ENCODE peak calls at places on chromosomes 4 and X, in six cellular contexts. X is PC-3, G is upper lobe of right lung, P is IMR-90, U is HCT116, C is colonic mucosa. Y is an unnamed sample.

GRCh38 chr4:141179474-141180026 is 41.1 kb upstream of the ZNF330 start:
- DNase-seq in X (no peak), G (no peak), P (no peak), U (no peak), C (no peak), Y (no peak)

GRCh38 chr4:7762376-7763040 is 177.2 kb downstream of the AFAP1 start:
- DNase-seq in X (no peak), G (no peak), P (no peak), U (no peak), C (no peak), Y (no peak)

GRCh38 chr4:23857353-23857752 is 32.5 kb downstream of the PPARGC1A start:
- DNase-seq in X (no peak), G (no peak), P (peak; percentile 47), U (no peak), C (no peak), Y (no peak)

GRCh38 chr4:168844261-168845039 is 165.6 kb downstream of the CBR4 start:
- DNase-seq in X (no peak), G (no peak), P (peak; percentile 91), U (no peak), C (no peak), Y (no peak)

GRCh38 chrX:17803449-17803848 is 57.6 kb downstream of the RAI2 start:
- DNase-seq in X (peak; percentile 42), G (no peak), P (no peak), U (no peak), C (no peak), Y (no peak)

GRCh38 chrX:33211356-33212254 is at the start of gene DMD:
- DNase-seq in X (no peak), G (no peak), P (peak; percentile 84), U (no peak), C (no peak), Y (peak; percentile 28)

GRCh38 chr4:141995051-141995450 is 358.7 kb downstream of the IL15 start:
- DNase-seq in X (no peak), G (no peak), P (no peak), U (no peak), C (no peak), Y (no peak)

GRCh38 chrX:150513564-150513963 is 54.9 kb upstream of the MTM1 start:
- DNase-seq in X (no peak), G (no peak), P (no peak), U (no peak), C (no peak), Y (no peak)

GRCh38 chr4:158930573-158930972 is 161.7 kb downstream of the FNIP2 start:
- DNase-seq in X (peak; percentile 1), G (no peak), P (no peak), U (no peak), C (no peak), Y (no peak)

GRCh38 chr4:77710125-77710524 is 104.5 kb downstream of the CXCL13 start:
- DNase-seq in X (no peak), G (no peak), P (no peak), U (no peak), C (no peak), Y (no peak)

GRCh38 chr4:163164591-163164990 is 2.1 kb downstream of the NAF1 start:
- DNase-seq in X (no peak), G (no peak), P (no peak), U (no peak), C (no peak), Y (no peak)

GRCh38 chr4:87171944-87172343 is 48.5 kb downstream of the KLHL8 start:
- DNase-seq in X (no peak), G (no peak), P (no peak), U (no peak), C (no peak), Y (no peak)

GRCh38 chr4:5079581-5079980 is 28.3 kb downstream of the STK32B start:
- DNase-seq in X (no peak), G (no peak), P (peak; percentile 49), U (no peak), C (no peak), Y (no peak)

GRCh38 chrX:40171513-40172168 is 73.9 kb upstream of the BCOR start:
- DNase-seq in X (peak; percentile 36), G (peak; percentile 67), P (no peak), U (no peak), C (peak; percentile 27), Y (no peak)

GRCh38 chr4:73586040-73586439 is 34.2 kb downstream of the RASSF6 start:
- DNase-seq in X (peak; percentile 37), G (no peak), P (no peak), U (no peak), C (no peak), Y (no peak)

GRCh38 chr4:151192556-151193235 is 84.3 kb upstream of the PRSS48 start:
- DNase-seq in X (no peak), G (no peak), P (peak; percentile 19), U (no peak), C (no peak), Y (no peak)

GRCh38 chr4:16284050-16284449 is 57.8 kb upstream of the TAPT1 start:
- DNase-seq in X (no peak), G (no peak), P (no peak), U (no peak), C (no peak), Y (no peak)

GRCh38 chr4:16293205-16293860 is 67.1 kb upstream of the TAPT1 start:
- DNase-seq in X (no peak), G (no peak), P (no peak), U (no peak), C (no peak), Y (no peak)

GRCh38 chr4:16290681-16291420 is 64.6 kb upstream of the TAPT1 start:
- DNase-seq in X (no peak), G (no peak), P (no peak), U (no peak), C (no peak), Y (no peak)

GRCh38 chr4:16294455-16294854 is 68.2 kb upstream of the TAPT1 start:
- DNase-seq in X (no peak), G (no peak), P (peak; percentile 52), U (no peak), C (no peak), Y (no peak)

DNA sequence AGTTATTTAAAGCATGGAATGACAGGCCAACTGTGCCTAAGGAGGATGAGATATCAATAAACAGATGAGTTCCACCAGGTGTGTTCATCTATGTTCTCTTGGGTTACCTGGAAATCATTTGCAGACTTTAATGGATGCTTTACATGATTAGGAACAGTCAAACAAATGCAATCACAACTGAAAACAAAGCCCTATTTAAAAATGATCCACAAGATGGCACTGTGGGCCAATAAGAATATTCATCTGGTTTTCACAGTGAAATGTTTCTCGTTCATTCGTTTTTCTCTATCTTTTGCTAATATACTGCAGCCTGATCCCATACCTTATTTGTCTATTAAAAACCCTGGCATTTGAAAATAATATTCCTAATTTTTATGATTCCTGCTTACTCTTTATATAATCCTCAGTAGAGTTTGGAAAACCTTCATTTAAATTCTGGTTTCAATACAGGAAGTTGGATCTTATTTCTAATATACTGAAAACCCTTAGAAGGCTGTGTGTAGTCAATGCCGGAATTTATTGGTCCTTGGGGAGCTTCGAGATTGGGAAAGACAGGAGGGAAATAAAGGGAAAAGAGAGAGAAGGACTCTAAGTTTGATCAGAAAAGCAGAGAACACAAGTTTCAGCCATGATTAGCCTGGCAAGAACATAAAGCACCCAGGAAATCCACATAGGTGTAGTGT is 63.7 kb upstream of the TAPT1 start:
- DNase-seq in X (peak; percentile 60), G (no peak), P (peak; percentile 46), U (peak; percentile 7), C (no peak), Y (no peak)
- TF ChIP-seq CTCF in X (peak; percentile 70), G (peak; percentile 71), P (peak; percentile 74), U (peak; percentile 59), C (peak; percentile 41), Y (peak; percentile 54)

GRCh38 chr4:44446191-44446590 is 2.4 kb downstream of the KCTD8 start:
- DNase-seq in X (no peak), G (no peak), P (no peak), U (no peak), C (no peak), Y (no peak)

GRCh38 chr4:44446801-44447562 is 1.6 kb downstream of the KCTD8 start:
- DNase-seq in X (no peak), G (peak; percentile 54), P (no peak), U (no peak), C (peak; percentile 16), Y (no peak)

GRCh38 chr4:44447563-44448504 is 775 bp downstream of the KCTD8 start:
- DNase-seq in X (peak; percentile 4), G (peak; percentile 61), P (no peak), U (no peak), C (peak; percentile 16), Y (no peak)

DNA sequence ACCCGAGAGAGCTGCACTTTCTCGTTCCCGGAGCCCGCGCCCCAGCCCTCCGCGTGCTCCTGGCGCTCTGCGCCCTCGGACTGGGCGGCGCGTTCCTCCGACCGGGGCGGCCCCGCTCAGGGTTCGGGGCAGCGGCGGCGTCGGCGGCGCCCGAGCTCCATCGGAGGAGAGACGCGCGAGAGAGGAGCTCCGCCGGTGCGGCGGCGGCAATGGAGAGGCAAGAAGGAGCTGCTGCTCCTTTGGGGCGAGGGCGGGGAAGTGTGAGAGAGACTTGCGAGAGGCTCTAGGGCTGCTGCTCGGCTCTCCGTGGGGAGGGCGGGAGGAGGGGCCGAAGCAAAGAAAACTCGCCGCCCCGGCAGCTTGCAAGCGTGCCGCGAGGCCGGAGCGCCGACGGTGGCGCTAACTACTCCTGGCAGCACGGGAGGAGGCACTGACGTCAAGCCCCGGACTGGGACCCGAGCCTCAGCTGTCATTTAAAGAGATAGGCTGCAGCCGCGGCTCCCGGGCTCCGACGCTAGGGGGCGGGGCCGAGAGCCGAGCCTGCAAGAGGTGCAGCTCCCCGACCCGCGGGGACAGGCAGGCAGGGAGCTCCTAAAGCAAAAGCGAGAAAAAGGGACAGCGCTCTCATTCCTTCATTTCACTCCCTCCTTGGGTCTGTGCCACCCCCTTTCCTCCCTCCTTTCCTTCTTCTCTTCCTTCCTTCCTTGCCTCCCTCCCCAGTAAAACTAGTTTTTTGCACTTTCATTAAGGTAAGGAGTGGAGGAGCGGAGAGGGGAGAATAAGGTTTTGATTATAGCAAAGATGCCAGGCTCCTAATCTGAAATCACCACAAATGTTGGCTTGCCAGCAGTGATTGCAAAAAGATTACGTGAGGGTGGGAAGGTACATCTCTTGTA is at the start of gene KCTD8:
- DNase-seq in X (peak; percentile 87), G (peak; percentile 87), P (peak; percentile 39), U (no peak), C (peak; percentile 76), Y (peak; percentile 65)
- H3K4me3 ChIP-seq in X (peak within 1 kb of the TSS; percentile 83), G (peak within 1 kb of the TSS; percentile 51), P (peak within 1 kb of the TSS; percentile 31), U (no peak within 1 kb of the TSS), C (peak within 1 kb of the TSS; percentile 52), Y (peak within 1 kb of the TSS; percentile 81)

DNA sequence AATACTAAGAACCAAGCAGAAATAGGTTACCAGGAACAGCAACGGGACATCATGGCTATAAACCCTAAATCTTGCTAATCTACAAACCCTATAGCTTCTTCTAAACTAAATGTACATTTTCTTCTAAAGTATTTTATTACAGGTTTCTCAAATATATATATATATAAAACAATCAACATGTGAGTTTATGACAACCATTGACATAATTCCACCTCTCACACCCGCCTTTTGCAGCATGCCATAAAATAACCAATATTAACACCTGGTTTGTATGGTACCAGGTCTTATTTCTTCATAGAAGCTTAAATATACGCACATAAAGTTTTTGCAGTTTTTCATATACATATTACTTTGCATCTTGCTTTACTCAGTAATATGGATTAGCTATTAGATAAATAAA is 955.3 kb upstream of the LCORL start:
- DNase-seq in X (no peak), G (no peak), P (no peak), U (no peak), C (no peak), Y (no peak)
- H3K9me3 ChIP-seq in X (no peaks in the 10 kb centered on the region), G (no peaks in the 10 kb centered on the region), P (no peaks in the 10 kb centered on the region), U (no peaks in the 10 kb centered on the region), C (no peaks in the 10 kb centered on the region), Y (no peaks in the 10 kb centered on the region)

DNA sequence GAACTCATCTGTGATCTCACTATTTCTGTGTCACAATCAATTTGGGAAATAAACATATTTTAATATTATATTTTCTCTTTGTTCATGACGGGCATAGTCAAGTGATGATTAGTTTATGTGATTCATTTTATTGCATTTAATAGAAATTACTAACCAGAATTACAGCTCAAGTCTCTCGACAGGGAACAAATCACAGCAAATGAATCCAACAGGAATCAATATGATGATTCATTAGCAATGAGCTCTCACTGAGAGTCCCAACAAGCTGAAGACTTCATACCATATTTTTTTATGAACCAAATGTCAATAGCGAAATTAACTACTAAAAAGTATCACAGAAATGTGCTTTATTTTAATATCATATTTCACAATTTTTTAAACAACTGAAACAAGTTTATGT is 649.7 kb downstream of the GRID2 start:
- DNase-seq in X (peak; percentile 64), G (no peak), P (no peak), U (no peak), C (no peak), Y (no peak)
- TF ChIP-seq CTCF in X (no peak), G (no peak), P (no peak), U (no peak), C (no peak), Y (no peak)

Y was measured in thoracic aorta.